ENCODE peak calls at places on chromosomes 11 and 22, in nine cellular contexts. Z is gastrocnemius medialis; F is GM23338; M is mucosa of descending colon; H is fibroblast of lung; W is CD4-positive, alpha-beta memory T cell; L is IMR-90; P is NT2/D1; B is spleen. E is an unnamed sample.
A peak's percentile ranks its signal among the peaks of the same experiment; 100 is the strongest.

GRCh38 chr11:7691759-7692334 is 14.4 kb downstream of the OVCH2 start:
- DNase-seq in H (peak; percentile 20), F (no peak), M (no peak), W (no peak), L (peak; percentile 13), P (no peak), Z (no peak), B (no peak), E (no peak)

GRCh38 chr11:93244018-93244417 is 46.2 kb upstream of the SLC36A4 start:
- DNase-seq in L (no peak), P (no peak), M (no peak), Z (no peak), W (no peak), H (no peak), F (no peak), B (no peak), E (no peak)

GRCh38 chr11:118947999-118948398 is 8.1 kb upstream of the UPK2 start:
- DNase-seq in M (no peak), L (no peak), P (no peak), W (no peak), B (no peak), H (no peak), F (no peak), Z (no peak), E (no peak)

GRCh38 chr11:77879218-77879617 is 58.3 kb downstream of the AAMDC start:
- DNase-seq in Z (peak; percentile 52), H (peak; percentile 14), M (no peak), P (no peak), L (peak; percentile 50), F (no peak), W (no peak), B (no peak), E (no peak)

GRCh38 chr22:46758867-46759290 is 3.6 kb upstream of the TBC1D22A start:
- DNase-seq in L (peak; percentile 63), B (peak; percentile 72), F (peak; percentile 89), W (no peak), Z (no peak), M (peak; percentile 65), P (no peak), H (peak; percentile 58), E (no peak)

GRCh38 chr11:67167086-67167485 is 48.0 kb downstream of the KDM2A start:
- DNase-seq in M (no peak), P (no peak), F (no peak), W (no peak), Z (no peak), B (no peak), H (peak; percentile 41), L (no peak), E (no peak)

GRCh38 chr11:44083906-44084305 is 11.6 kb upstream of the EXT2 start:
- DNase-seq in H (no peak), B (no peak), P (no peak), F (no peak), W (no peak), Z (no peak), M (no peak), L (no peak), E (no peak)

GRCh38 chr11:43316451-43316850 is 4.7 kb downstream of the API5 start:
- DNase-seq in B (no peak), Z (no peak), W (no peak), P (no peak), L (peak; percentile 13), M (no peak), F (no peak), H (peak; percentile 82), E (no peak)

GRCh38 chr11:33633251-33634003 is 67.2 kb downstream of the C11orf91 start:
- DNase-seq in B (no peak), W (no peak), Z (no peak), H (peak; percentile 83), L (peak; percentile 72), P (peak; percentile 16), F (peak; percentile 30), M (no peak), E (no peak)

GRCh38 chr11:36222755-36223635 is 66.2 kb downstream of the COMMD9 start:
- DNase-seq in F (no peak), M (no peak), B (no peak), W (no peak), L (peak; percentile 38), Z (no peak), P (no peak), H (peak; percentile 59), E (no peak)

GRCh38 chr22:28935140-28935539 is 51.8 kb downstream of the ZNRF3 start:
- DNase-seq in H (no peak), P (no peak), W (no peak), L (no peak), Z (no peak), B (no peak), M (no peak), F (no peak), E (no peak)

GRCh38 chr11:121494355-121495099 is 41.8 kb upstream of the SORL1-AS1 start:
- DNase-seq in P (no peak), Z (no peak), B (no peak), F (peak; percentile 24), W (peak; percentile 23), H (no peak), L (no peak), M (no peak), E (no peak)

GRCh38 chr11:10751581-10751940 is 515 bp downstream of the CTR9 start:
- DNase-seq in W (no peak), P (no peak), M (no peak), L (no peak), F (peak; percentile 29), B (no peak), Z (no peak), H (no peak), E (no peak)

GRCh38 chr11:128515766-128516466 is 71.4 kb downstream of the ETS1 start:
- DNase-seq in B (no peak), H (no peak), L (no peak), M (no peak), W (no peak), P (no peak), F (no peak), Z (no peak), E (no peak)

GRCh38 chr11:29029452-29029851 is 921.3 kb downstream of the METTL15 start:
- DNase-seq in Z (no peak), H (no peak), W (no peak), L (no peak), B (no peak), F (no peak), M (no peak), P (no peak), E (no peak)

GRCh38 chr22:44664149-44664548 is 37.9 kb upstream of the PRR5 start:
- DNase-seq in B (peak; percentile 91), P (no peak), F (no peak), L (peak; percentile 61), Z (peak; percentile 56), H (peak; percentile 20), W (peak; percentile 42), M (peak; percentile 69), E (no peak)

GRCh38 chr11:12285106-12285505 is 92.3 kb upstream of the PARVA start:
- DNase-seq in P (no peak), W (no peak), L (peak; percentile 98), H (peak; percentile 99), F (no peak), B (no peak), Z (no peak), M (no peak), E (no peak)

GRCh38 chr11:129023968-129024676 is 81.5 kb upstream of the TP53AIP1 start:
- DNase-seq in L (peak; percentile 5), W (peak; percentile 13), F (peak; percentile 77), B (no peak), P (peak; percentile 1), Z (no peak), M (peak; percentile 83), H (peak; percentile 25), E (no peak)

GRCh38 chr11:8033312-8033715 is 46.2 kb downstream of the EIF3F start:
- DNase-seq in B (peak; percentile 85), Z (peak; percentile 66), H (peak; percentile 75), F (peak; percentile 93), L (peak; percentile 84), W (peak; percentile 46), P (peak; percentile 63), M (peak; percentile 66), E (peak; percentile 40)

DNA sequence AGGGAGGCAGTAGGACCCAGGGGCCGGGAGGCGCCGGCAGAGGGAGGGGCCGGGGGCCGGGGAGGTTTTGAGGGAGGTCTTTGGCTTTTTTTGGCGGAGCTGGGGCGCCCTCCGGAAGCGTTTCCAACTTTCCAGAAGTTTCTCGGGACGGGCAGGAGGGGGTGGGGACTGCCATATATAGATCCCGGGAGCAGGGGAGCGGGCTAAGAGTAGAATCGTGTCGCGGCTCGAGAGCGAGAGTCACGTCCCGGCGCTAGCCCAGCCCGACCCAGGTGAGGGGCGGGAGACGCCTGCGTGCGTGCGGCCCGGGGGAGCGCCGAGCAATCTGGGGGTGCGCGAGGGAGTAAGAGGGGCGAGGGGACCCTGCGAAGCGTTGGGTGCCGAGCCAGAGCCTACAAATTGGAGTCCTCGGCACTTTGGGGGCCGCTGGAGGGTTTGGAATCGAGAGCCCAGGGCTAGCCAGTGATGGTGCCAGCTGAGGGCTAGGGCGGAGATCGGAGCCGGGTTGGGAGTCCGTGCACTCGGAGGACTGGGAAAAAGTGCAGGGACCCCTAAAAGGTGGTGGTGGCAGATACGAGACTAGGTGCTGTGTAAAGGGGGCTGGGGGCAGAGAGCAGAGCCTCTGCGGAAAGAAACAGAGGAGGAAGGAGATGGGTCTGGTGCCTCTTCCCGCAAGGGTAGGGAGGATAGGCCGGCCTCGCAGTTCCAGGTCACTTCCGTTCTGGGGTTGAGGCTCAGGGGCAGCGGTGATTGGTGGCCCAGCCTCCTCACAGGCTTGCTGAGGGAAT is at the start of gene SERPINH1:
- DNase-seq in H (peak; percentile 87), B (peak; percentile 90), P (no peak), Z (peak; percentile 85), W (peak; percentile 49), F (peak; percentile 94), L (peak; percentile 84), M (peak; percentile 87), E (peak; percentile 52)
- H3K4me1 ChIP-seq in H (peaks cover 50% of the 10 kb centered on the region), B (peaks cover 86% of the 10 kb centered on the region), P (peaks cover 33% of the 10 kb centered on the region), Z (peaks cover 56% of the 10 kb centered on the region), W (peaks cover 20% of the 10 kb centered on the region), F (peaks cover 66% of the 10 kb centered on the region), L (peaks cover 47% of the 10 kb centered on the region), M (peaks cover 22% of the 10 kb centered on the region), E (peaks cover 50% of the 10 kb centered on the region)

DNA sequence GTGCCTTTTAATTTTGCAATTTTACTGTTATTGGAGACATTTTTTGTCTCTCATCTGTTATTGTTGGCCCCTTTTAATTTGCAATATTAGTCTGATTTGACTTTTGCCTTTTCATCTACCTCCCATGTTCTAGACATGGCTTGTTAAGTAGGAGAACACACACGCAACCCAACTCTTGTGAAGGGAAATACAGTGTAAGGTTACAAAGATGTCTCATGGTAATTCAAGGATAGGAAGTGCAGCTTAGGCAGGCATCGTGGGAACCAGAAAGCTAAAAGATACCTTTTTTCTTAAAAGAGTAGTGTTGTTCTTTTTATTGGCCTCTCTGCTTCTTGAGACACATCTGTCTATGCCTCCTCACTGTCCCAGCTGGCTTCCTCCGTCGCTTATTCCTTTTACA is 57.0 kb downstream of the SIK2 start:
- DNase-seq in W (no peak), Z (no peak), F (peak; percentile 20), L (no peak), B (no peak), H (no peak), P (no peak), M (no peak), E (no peak)
- H3K36me3 ChIP-seq in W (no peaks in the 10 kb centered on the region), Z (no peaks in the 10 kb centered on the region), F (no peaks in the 10 kb centered on the region), L (peaks cover 5% of the 10 kb centered on the region), B (no peaks in the 10 kb centered on the region), H (no peaks in the 10 kb centered on the region), P (no peaks in the 10 kb centered on the region), M (no peaks in the 10 kb centered on the region), E (no peaks in the 10 kb centered on the region)

GRCh38 chr11:47916361-47916841 is 64.0 kb upstream of the PTPRJ start:
- DNase-seq in B (no peak), M (no peak), F (no peak), P (no peak), H (peak; percentile 77), L (no peak), Z (no peak), W (no peak), E (no peak)
- H3K4me1 ChIP-seq in B (peaks cover 88% of the 10 kb centered on the region), M (no peaks in the 10 kb centered on the region), F (peaks cover 5% of the 10 kb centered on the region), P (peaks cover 11% of the 10 kb centered on the region), H (peaks cover 13% of the 10 kb centered on the region), L (peaks cover 11% of the 10 kb centered on the region), Z (no peaks in the 10 kb centered on the region), W (peaks cover 67% of the 10 kb centered on the region), E (peaks cover 33% of the 10 kb centered on the region)

GRCh38 chr11:71476926-71477636 is 24.1 kb downstream of the NADSYN1 start:
- DNase-seq in Z (no peak), B (peak; percentile 60), M (no peak), W (no peak), F (no peak), H (no peak), P (no peak), L (no peak), E (no peak)
- H3K36me3 ChIP-seq in Z (peaks cover 91% of the 10 kb centered on the region), B (peaks cover 88% of the 10 kb centered on the region), M (peaks cover 23% of the 10 kb centered on the region), W (peaks cover 84% of the 10 kb centered on the region), F (peaks cover 5% of the 10 kb centered on the region), H (peaks cover 36% of the 10 kb centered on the region), P (peaks cover 77% of the 10 kb centered on the region), L (peaks cover 84% of the 10 kb centered on the region), E (peaks cover 73% of the 10 kb centered on the region)

E was measured in thoracic aorta.